ENCODE peak calls at places on chromosomes 11 and 22, in nine cellular contexts. X is tibial artery, C is cardiac fibroblast, S is endodermal cell, A is HFFc6, J is sigmoid colon, T is left lung, H is AG09309, D is H1. I is an unnamed sample.

GRCh38 chr11:106276126-106276525 is 198.7 kb downstream of the AASDHPPT start:
- DNase-seq in X (no peak), C (no peak), S (no peak), A (no peak), J (no peak), T (no peak), H (no peak), D (no peak), I (no peak)

GRCh38 chr22:26170112-26170492 is 840 bp downstream of the SEZ6L start:
- DNase-seq in X (no peak), C (no peak), S (peak; percentile 70), A (no peak), J (no peak), T (no peak), H (no peak), D (peak; percentile 51), I (no peak)

GRCh38 chr11:8683115-8683807 is 669 bp downstream of the RPL27A start:
- DNase-seq in X (no peak), C (no peak), S (no peak), A (no peak), J (no peak), T (no peak), H (no peak), D (no peak), I (peak; percentile 16)

GRCh38 chr11:59173964-59174663 is 2.2 kb downstream of the DTX4 start:
- DNase-seq in X (no peak), C (peak; percentile 30), S (peak; percentile 89), A (no peak), J (peak; percentile 74), T (peak; percentile 80), H (no peak), D (peak; percentile 60), I (no peak)

GRCh38 chr11:45922425-45923082 is at the start of gene LARGE2:
- DNase-seq in X (peak; percentile 60), C (no peak), S (peak; percentile 93), A (no peak), J (no peak), T (peak; percentile 60), H (no peak), D (peak; percentile 86), I (no peak)

GRCh38 chr11:34222030-34222429 is 116.6 kb downstream of the NAT10 start:
- DNase-seq in X (no peak), C (no peak), S (no peak), A (no peak), J (no peak), T (no peak), H (no peak), D (no peak), I (no peak)

GRCh38 chr11:34243620-34244493 is 114.0 kb downstream of the ABTB2 start:
- DNase-seq in X (no peak), C (peak; percentile 65), S (peak; percentile 69), A (peak; percentile 39), J (no peak), T (peak; percentile 56), H (no peak), D (no peak), I (no peak)

GRCh38 chr11:73375830-73376167 is 400 bp upstream of the RELT start:
- DNase-seq in X (no peak), C (no peak), S (no peak), A (no peak), J (no peak), T (no peak), H (no peak), D (no peak), I (no peak)

GRCh38 chr11:501683-502287 is 5.3 kb downstream of the RNH1 start:
- DNase-seq in X (no peak), C (no peak), S (no peak), A (no peak), J (no peak), T (no peak), H (no peak), D (no peak), I (no peak)

DNA sequence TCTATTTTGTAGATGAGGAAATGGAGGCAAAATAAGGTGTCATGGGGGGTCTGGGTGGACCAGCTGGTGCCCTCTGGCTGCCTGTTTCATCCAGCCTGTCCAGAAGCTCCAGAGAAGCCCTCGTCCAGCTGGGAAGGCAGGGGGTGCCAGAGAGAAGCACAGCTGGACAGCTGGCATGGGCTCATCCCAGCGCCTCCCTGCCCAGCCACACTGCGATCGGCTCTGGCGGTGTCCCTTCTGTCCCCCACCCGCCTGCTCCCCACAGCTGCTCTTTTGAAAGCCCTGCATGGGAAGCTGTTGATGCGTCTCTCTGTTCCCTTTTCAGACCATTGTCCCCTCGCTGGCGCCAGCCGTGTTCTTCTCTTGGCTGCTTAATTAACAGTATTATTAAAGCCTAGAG is 86.5 kb downstream of the MN1 start:
- DNase-seq in X (no peak), C (no peak), S (no peak), A (no peak), J (no peak), T (no peak), H (no peak), D (no peak), I (no peak)
- TF ChIP-seq CTCF in X (peak; percentile 5), C (peak; percentile 1), S (peak; percentile 54), A (peak; percentile 33), J (no peak), T (no peak), H (no peak), D (peak; percentile 52), I (no peak)

GRCh38 chr22:44702479-44703219 is 645 bp downstream of the PRR5 start:
- DNase-seq in X (no peak), C (peak; percentile 48), S (peak; percentile 83), A (no peak), J (no peak), T (no peak), H (no peak), D (peak; percentile 75), I (peak; percentile 56)
- TF ChIP-seq CTCF in X (no peak), C (no peak), S (no peak), A (peak; percentile 39), J (no peak), T (no peak), H (peak; percentile 8), D (no peak), I (no peak)

GRCh38 chr11:93718057-93718563 is 23.2 kb downstream of the TAF1D start:
- DNase-seq in X (no peak), C (no peak), S (no peak), A (no peak), J (no peak), T (no peak), H (no peak), D (no peak), I (no peak)

GRCh38 chr11:93717501-93717900 is 23.8 kb downstream of the TAF1D start:
- DNase-seq in X (no peak), C (no peak), S (no peak), A (no peak), J (no peak), T (no peak), H (no peak), D (no peak), I (no peak)

GRCh38 chr11:93715797-93716396 is 25.4 kb downstream of the TAF1D start:
- DNase-seq in X (no peak), C (no peak), S (no peak), A (no peak), J (no peak), T (no peak), H (no peak), D (no peak), I (no peak)

GRCh38 chr11:93720522-93720921 is 20.8 kb downstream of the TAF1D start:
- DNase-seq in X (no peak), C (no peak), S (no peak), A (no peak), J (no peak), T (no peak), H (no peak), D (no peak), I (no peak)

DNA sequence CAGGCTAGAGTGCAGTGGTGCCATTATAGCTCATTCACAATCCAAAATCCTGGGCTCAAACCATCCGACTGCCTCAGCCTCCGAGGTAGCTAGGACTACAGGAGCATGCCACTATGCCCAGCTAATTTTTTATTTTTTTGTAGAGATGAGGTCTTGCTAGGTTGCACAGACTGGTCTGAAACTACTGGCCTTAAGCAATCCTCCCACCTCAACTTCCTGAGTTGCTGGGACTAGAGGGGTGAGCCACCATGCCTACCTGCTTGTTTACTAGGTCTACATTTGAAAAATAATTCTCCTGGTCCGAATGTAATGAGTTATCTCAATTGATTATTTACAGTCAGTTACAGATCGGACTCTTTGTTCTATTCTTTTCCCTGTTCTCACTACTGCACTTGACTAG is 22.0 kb downstream of the TAF1D start:
- DNase-seq in X (no peak), C (no peak), S (no peak), A (no peak), J (no peak), T (no peak), H (no peak), D (no peak), I (no peak)
- TF ChIP-seq CTCF in X (no peak), C (no peak), S (no peak), A (no peak), J (no peak), T (no peak), H (no peak), D (no peak), I (no peak)

GRCh38 chr11:76903325-76903724 is 42.6 kb downstream of the ACER3 start:
- DNase-seq in X (no peak), C (no peak), S (peak; percentile 61), A (no peak), J (no peak), T (no peak), H (no peak), D (no peak), I (no peak)
- TF ChIP-seq CTCF in X (no peak), C (no peak), S (no peak), A (no peak), J (no peak), T (no peak), H (no peak), D (no peak), I (no peak)

DNA sequence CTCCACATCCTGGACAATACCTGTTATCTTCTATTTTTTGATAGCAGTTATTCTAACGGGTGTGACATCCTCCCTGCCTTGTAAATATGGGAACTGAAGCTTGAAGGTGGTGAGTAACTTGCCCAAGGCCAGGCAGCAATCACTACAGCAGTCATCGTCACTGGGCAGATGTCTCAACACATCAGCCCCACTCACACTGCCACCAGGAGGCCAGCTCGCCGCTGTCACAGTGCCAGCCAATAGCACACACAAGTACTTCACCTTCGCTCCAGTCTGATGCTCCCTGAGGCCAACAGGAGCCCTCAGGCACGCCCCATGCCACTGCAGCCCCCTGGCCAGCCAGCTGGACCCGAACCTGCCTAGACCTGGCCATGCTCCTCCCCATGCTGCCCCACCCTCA is 4.9 kb upstream of the TTLL1 start:
- DNase-seq in X (no peak), C (no peak), S (peak; percentile 78), A (peak; percentile 56), J (no peak), T (no peak), H (no peak), D (no peak), I (no peak)
- TF ChIP-seq CTCF in X (no peak), C (no peak), S (peak; percentile 62), A (peak; percentile 40), J (no peak), T (no peak), H (no peak), D (peak; percentile 11), I (no peak)

I was measured in progenitor cell of endocrine pancreas.